ENCODE peak calls at places on chromosomes 16 and 17, in seven cellular contexts. U, O, W, R, G, Y and K are unnamed samples.

GRCh38 chr17:80843741-80844156 is 147.9 kb upstream of the CHMP6 start:
- DNase-seq in U (no peak), R (peak; percentile 11), O (no peak), Y (no peak), G (no peak), W (no peak), K (no peak)

GRCh38 chr16:50994995-50995394 is 156.1 kb downstream of the SALL1 start:
- DNase-seq in U (no peak), O (no peak), Y (no peak), R (no peak), G (no peak), W (no peak), K (no peak)

GRCh38 chr16:48126801-48127644 is 28.8 kb downstream of the ABCC12 start:
- DNase-seq in W (peak; percentile 64), G (no peak), O (peak; percentile 98), R (no peak), U (no peak), Y (no peak), K (peak; percentile 97)

GRCh38 chr16:48318630-48319029 is 66.6 kb downstream of the SIAH1 start:
- DNase-seq in G (no peak), O (peak; percentile 69), Y (no peak), R (no peak), U (no peak), W (no peak), K (peak; percentile 73)

GRCh38 chr17:73192894-73193701 is at the start of gene COG1:
- DNase-seq in U (peak; percentile 69), R (peak; percentile 94), G (peak; percentile 98), O (peak; percentile 89), W (peak; percentile 93), Y (peak; percentile 96), K (peak; percentile 89)

GRCh38 chr17:60395508-60396065 is 3.7 kb upstream of the USP32 start:
- DNase-seq in G (no peak), W (no peak), U (no peak), Y (no peak), R (no peak), O (no peak), K (no peak)

GRCh38 chr17:55730380-55730779 is 7.7 kb upstream of the TMEM100 start:
- DNase-seq in Y (no peak), R (no peak), U (no peak), O (no peak), G (no peak), W (no peak), K (no peak)

GRCh38 chr17:2222901-2223616 is 80.5 kb downstream of the SMG6 start:
- DNase-seq in O (peak; percentile 85), G (no peak), U (no peak), R (no peak), W (no peak), Y (peak; percentile 21), K (peak; percentile 74)

GRCh38 chr17:7122386-7122785 is 7.8 kb upstream of the ASGR2 start:
- DNase-seq in O (no peak), G (no peak), U (no peak), Y (no peak), R (no peak), W (no peak), K (peak; percentile 59)

GRCh38 chr17:40432864-40433528 is 10.3 kb upstream of the IGFBP4 start:
- DNase-seq in O (peak; percentile 42), Y (no peak), R (no peak), U (no peak), W (no peak), G (no peak), K (peak; percentile 49)

GRCh38 chr16:2471016-2471652 is at the start of gene NTN3:
- DNase-seq in W (no peak), O (no peak), G (peak; percentile 81), Y (peak; percentile 88), R (peak; percentile 43), U (peak; percentile 64), K (peak; percentile 26)

GRCh38 chr17:58136669-58137279 is 11.4 kb upstream of the OR4D1 start:
- DNase-seq in O (no peak), Y (peak; percentile 57), W (peak; percentile 40), R (no peak), G (no peak), U (no peak), K (no peak)

GRCh38 chr16:47374629-47375028 is 86.2 kb downstream of the ITFG1 start:
- DNase-seq in R (no peak), W (no peak), Y (no peak), U (no peak), G (no peak), O (no peak), K (no peak)

GRCh38 chr16:81275795-81276194 is 37.3 kb downstream of the BCO1 start:
- DNase-seq in Y (no peak), G (no peak), R (no peak), O (no peak), W (no peak), U (no peak), K (no peak)

GRCh38 chr16:88351521-88352101 is 31.1 kb upstream of the ZNF469 start:
- DNase-seq in G (no peak), O (no peak), U (no peak), Y (no peak), R (no peak), W (no peak), K (no peak)

GRCh38 chr17:43366809-43367587 is 31.8 kb upstream of the ARL4D start:
- DNase-seq in G (no peak), U (no peak), R (peak; percentile 60), W (no peak), O (peak; percentile 62), Y (no peak), K (peak; percentile 24)

GRCh38 chr17:67042104-67042899 is 2.1 kb upstream of the CACNG1 start:
- DNase-seq in O (no peak), W (no peak), G (no peak), Y (no peak), U (no peak), R (no peak), K (no peak)

GRCh38 chr17:67390006-67390645 is 13.0 kb downstream of the PITPNC1 start:
- DNase-seq in W (no peak), G (no peak), O (no peak), Y (no peak), R (no peak), U (no peak), K (peak; percentile 11)

GRCh38 chr17:62755139-62755851 is 52.8 kb downstream of the MARCHF10 start:
- DNase-seq in U (no peak), R (no peak), G (no peak), W (no peak), O (no peak), Y (no peak), K (peak; percentile 58)

GRCh38 chr17:520447-521167 is 168.0 kb upstream of the RPH3AL start:
- DNase-seq in G (no peak), U (no peak), W (no peak), Y (no peak), O (no peak), R (no peak), K (peak; percentile 35)

GRCh38 chr17:65559802-65560627 is 1.4 kb downstream of the AXIN2 start:
- DNase-seq in G (peak; percentile 64), W (no peak), Y (peak; percentile 75), O (no peak), R (peak; percentile 79), U (peak; percentile 62), K (peak; percentile 48)

GRCh38 chr17:47254403-47254943 is 846 bp downstream of the ITGB3 start:
- DNase-seq in Y (no peak), U (no peak), W (no peak), R (no peak), G (no peak), O (no peak), K (no peak)

GRCh38 chr16:13936596-13937081 is 16.7 kb downstream of the ERCC4 start:
- DNase-seq in Y (no peak), G (no peak), O (peak; percentile 75), W (peak; percentile 21), R (no peak), U (no peak), K (peak; percentile 81)

GRCh38 chr17:43468746-43469544 is 14.8 kb upstream of the DHX8 start:
- DNase-seq in W (peak; percentile 97), Y (no peak), G (no peak), O (peak; percentile 96), R (no peak), U (no peak), K (peak; percentile 51)

GRCh38 chr16:2966803-2967184 is 2.4 kb upstream of the PAQR4 start:
- DNase-seq in Y (peak; percentile 29), U (no peak), R (no peak), G (peak; percentile 66), O (no peak), W (no peak), K (no peak)

GRCh38 chr17:17051380-17051779 is 9.1 kb downstream of the MPRIP start:
- DNase-seq in W (no peak), Y (no peak), G (no peak), R (peak; percentile 31), U (no peak), O (no peak), K (no peak)

GRCh38 chr17:17084941-17085340 is 42.7 kb downstream of the MPRIP start:
- DNase-seq in G (no peak), R (peak; percentile 5), O (no peak), U (no peak), Y (no peak), W (no peak), K (no peak)

GRCh38 chr16:11685844-11686618 is 17.8 kb downstream of the SNN start:
- DNase-seq in R (no peak), Y (no peak), G (no peak), U (no peak), O (peak; percentile 28), W (no peak), K (no peak)

GRCh38 chr17:67058036-67058435 is 13.7 kb downstream of the CACNG1 start:
- DNase-seq in G (no peak), W (no peak), O (no peak), Y (no peak), R (no peak), U (no peak), K (no peak)

GRCh38 chr16:57204675-57205074 is 18.5 kb downstream of the RSPRY1 start:
- DNase-seq in O (no peak), U (no peak), Y (peak; percentile 25), W (no peak), G (no peak), R (no peak), K (no peak)
- TF ChIP-seq CTCF in O (no peak), U (no peak), Y (peak; percentile 25), W (no peak), G (no peak), R (no peak), K (peak; percentile 2)

GRCh38 chr16:85330694-85331188 is 218.5 kb upstream of the CIBAR2 start:
- DNase-seq in G (peak; percentile 66), W (peak; percentile 61), O (peak; percentile 88), U (no peak), Y (peak; percentile 90), R (no peak), K (peak; percentile 91)
- TF ChIP-seq CTCF in G (peak; percentile 54), W (peak; percentile 45), O (peak; percentile 71), U (peak; percentile 66), Y (peak; percentile 63), R (no peak), K (peak; percentile 58)

GRCh38 chr17:75049057-75049456 is 2.0 kb downstream of the KCTD2 start:
- DNase-seq in R (no peak), U (no peak), W (no peak), O (no peak), G (no peak), Y (no peak), K (no peak)
- TF ChIP-seq CTCF in R (no peak), U (no peak), W (no peak), O (no peak), G (no peak), Y (no peak), K (no peak)

DNA sequence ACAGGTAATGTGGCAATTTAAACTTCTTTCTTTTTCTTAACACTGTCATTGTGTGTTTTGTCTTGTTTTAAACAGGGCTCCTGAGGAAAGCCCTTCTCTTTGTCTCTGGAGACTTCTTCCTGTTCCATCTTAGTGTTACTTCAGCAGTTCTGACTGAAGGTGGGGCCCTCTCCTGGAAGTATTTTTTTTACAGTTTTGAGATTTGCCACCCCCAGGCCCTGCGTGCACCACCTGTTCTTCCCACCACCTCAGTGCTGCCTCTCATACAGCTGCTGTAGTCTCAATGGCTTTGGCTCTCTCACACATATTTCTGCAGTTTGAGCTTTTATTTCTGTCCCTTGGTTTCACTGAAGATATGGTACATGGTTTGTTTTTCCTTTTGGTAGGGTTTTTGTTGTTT is 52.5 kb upstream of the ALDH3A1 start:
- DNase-seq in G (no peak), Y (no peak), W (no peak), R (no peak), O (no peak), U (no peak), K (no peak)
- TF ChIP-seq CTCF in G (no peak), Y (no peak), W (no peak), R (no peak), O (no peak), U (no peak), K (no peak)